ENCODE peak calls at places on chromosomes 1 and 21, in four cellular contexts. X is cardiac fibroblast, O is esophagus muscularis mucosa, Z is GM13977. N is an unnamed sample.

GRCh38 chr1:235021815-235022214 is 106.8 kb downstream of the TOMM20 start:
- DNase-seq in Z (no peak), O (no peak), X (no peak), N (no peak)

GRCh38 chr1:15038232-15039016 is 115.1 kb upstream of the TMEM51 start:
- DNase-seq in O (no peak), X (peak), Z (no peak), N (peak)

GRCh38 chr1:1004780-1005697 is 5.1 kb upstream of the HES4 start:
- DNase-seq in X (peak), Z (peak), O (no peak), N (peak)

GRCh38 chr1:93001893-93002292 is 40.6 kb upstream of the DIPK1A start:
- DNase-seq in Z (no peak), O (peak), X (no peak), N (no peak)

GRCh38 chr1:151944110-151944858 is 35.0 kb upstream of the THEM4 start:
- DNase-seq in X (no peak), Z (no peak), O (peak), N (peak)

GRCh38 chr1:243693764-243694163 is 156.3 kb downstream of the AKT3 start:
- DNase-seq in O (no peak), Z (no peak), X (no peak), N (no peak)

GRCh38 chr21:27277122-27277521 is 310.2 kb upstream of the ADAMTS5 start:
- DNase-seq in X (peak), O (no peak), Z (no peak), N (peak)

GRCh38 chr21:36169465-36170128 is 13.0 kb downstream of the DOP1B start:
- DNase-seq in O (no peak), X (no peak), Z (no peak), N (no peak)

GRCh38 chr1:178282949-178283367 is 189.1 kb downstream of the RASAL2 start:
- DNase-seq in Z (peak), O (no peak), X (peak), N (peak)

GRCh38 chr1:92095868-92096267 is 15.7 kb downstream of the BTBD8 start:
- DNase-seq in Z (no peak), X (no peak), O (no peak), N (no peak)

GRCh38 chr1:248818505-248819374 is 7.0 kb downstream of the SH3BP5L start:
- DNase-seq in X (no peak), Z (peak), O (no peak), N (no peak)

GRCh38 chr21:31473685-31474345 is 129.8 kb upstream of the TIAM1 start:
- DNase-seq in X (no peak), Z (no peak), O (no peak), N (no peak)

GRCh38 chr1:193850745-193851144 is 664.3 kb upstream of the B3GALT2 start:
- DNase-seq in Z (no peak), O (no peak), X (no peak), N (peak)

GRCh38 chr1:203039609-203040517 is 13.6 kb downstream of the PPFIA4 start:
- DNase-seq in X (no peak), Z (no peak), O (no peak), N (no peak)

GRCh38 chr1:64686828-64687724 is 57.8 kb upstream of the RAVER2 start:
- DNase-seq in X (peak), Z (peak), O (no peak), N (peak)

GRCh38 chr1:179448429-179449149 is 82.8 kb downstream of the AXDND1 start:
- DNase-seq in Z (no peak), O (no peak), X (peak), N (no peak)

GRCh38 chr1:11052839-11053757 is 6.1 kb upstream of the MASP2 start:
- DNase-seq in O (no peak), X (no peak), Z (no peak), N (no peak)

GRCh38 chr1:17632106-17632505 is 92.6 kb downstream of the ARHGEF10L start:
- DNase-seq in X (no peak), O (no peak), Z (no peak), N (no peak)

GRCh38 chr1:17631410-17631809 is 91.9 kb downstream of the ARHGEF10L start:
- DNase-seq in Z (no peak), O (no peak), X (no peak), N (no peak)

GRCh38 chr1:17627239-17628052 is 87.9 kb downstream of the ARHGEF10L start:
- DNase-seq in Z (no peak), O (no peak), X (no peak), N (no peak)

GRCh38 chr1:17630048-17630830 is 90.7 kb downstream of the ARHGEF10L start:
- DNase-seq in O (peak), Z (no peak), X (peak), N (peak)

DNA sequence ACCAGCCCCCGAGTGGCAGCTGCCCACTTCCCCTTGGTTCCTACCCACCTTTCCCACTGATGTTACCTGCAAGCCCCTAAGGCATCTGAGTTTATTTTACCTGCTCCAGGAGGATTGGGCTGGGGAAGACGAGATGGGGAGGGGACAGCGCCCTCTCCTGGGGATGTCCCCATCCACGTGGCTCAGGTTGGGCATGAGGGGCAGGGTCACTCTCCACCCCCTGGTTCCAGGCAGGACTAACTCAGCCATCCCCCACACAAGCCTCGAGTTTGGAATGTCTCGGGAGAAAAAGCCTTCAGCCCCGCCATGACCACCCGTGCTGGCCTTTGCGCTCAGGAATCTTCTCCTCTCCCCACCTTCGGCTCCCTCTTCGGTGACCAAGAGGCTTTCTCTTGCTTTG is 90.0 kb downstream of the ARHGEF10L start:
- DNase-seq in O (no peak), Z (no peak), X (no peak), N (no peak)
- TF ChIP-seq CTCF in O (peak), Z (peak), X (no peak), N (peak)

DNA sequence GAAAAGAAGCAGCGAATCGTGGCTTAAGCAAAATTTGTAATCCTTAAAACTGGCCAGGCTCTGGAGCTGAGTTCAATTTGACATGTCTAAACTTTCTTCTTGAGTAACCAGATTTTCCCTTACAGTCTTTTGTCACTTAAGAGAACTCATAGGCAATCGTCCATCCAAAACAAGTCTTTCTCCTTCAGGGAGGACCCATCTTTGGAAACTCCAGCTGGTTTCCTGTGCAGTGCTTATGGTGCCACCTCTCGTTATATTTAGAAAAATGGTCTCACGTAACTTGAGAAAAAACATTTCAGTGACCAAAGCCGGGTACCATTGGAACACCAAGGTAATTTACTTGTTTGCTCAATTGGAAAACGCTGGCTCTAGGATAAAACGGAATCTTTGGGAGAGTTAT is 1.9 kb upstream of the PTTG1IP start:
- DNase-seq in X (peak), Z (no peak), O (no peak), N (peak)
- TF ChIP-seq CTCF in X (no peak), Z (peak), O (peak), N (peak)

GRCh38 chr1:239174880-239175279 is 211.5 kb upstream of the CHRM3 start:
- DNase-seq in Z (no peak), O (no peak), X (no peak), N (no peak)

GRCh38 chr1:239169276-239169675 is 217.1 kb upstream of the CHRM3 start:
- DNase-seq in X (no peak), Z (no peak), O (no peak), N (no peak)

DNA sequence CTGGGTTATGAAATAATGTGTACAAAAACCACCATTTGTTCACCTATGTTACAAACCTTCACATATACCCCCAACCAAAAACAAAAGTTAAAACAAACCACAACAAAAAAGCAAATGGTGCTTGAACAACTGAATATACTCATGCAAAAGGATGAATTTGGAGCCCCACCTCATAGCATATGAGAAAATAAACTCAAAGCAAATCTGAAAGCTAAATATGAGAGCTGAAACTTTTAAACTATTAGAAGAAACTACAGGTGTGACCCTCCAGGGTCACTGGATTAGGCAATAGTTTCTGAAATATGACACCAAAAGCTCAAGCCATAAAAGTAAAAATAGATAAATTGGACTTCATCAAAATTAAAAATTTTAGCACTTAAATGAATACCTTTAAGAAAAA is 215.5 kb upstream of the CHRM3 start:
- DNase-seq in X (no peak), Z (no peak), O (no peak), N (no peak)
- TF ChIP-seq CTCF in X (no peak), Z (no peak), O (no peak), N (no peak)

GRCh38 chr1:220787069-220787614 is 429 bp downstream of the MTARC1 start:
- DNase-seq in X (no peak), Z (no peak), O (no peak), N (no peak)
- TF ChIP-seq CTCF in X (no peak), Z (no peak), O (no peak), N (no peak)

GRCh38 chr1:205456383-205456867 is 580 bp upstream of the BLACAT1 start:
- DNase-seq in X (no peak), Z (no peak), O (no peak), N (no peak)
- TF ChIP-seq CTCF in X (no peak), Z (no peak), O (no peak), N (no peak)

GRCh38 chr1:172515927-172516326 is 17.0 kb upstream of the SUCO start:
- DNase-seq in O (no peak), Z (no peak), X (no peak), N (no peak)
- TF ChIP-seq CTCF in O (no peak), Z (no peak), X (no peak), N (no peak)

GRCh38 chr1:34754878-34755637 is at the start of gene GJB5:
- DNase-seq in X (no peak), O (no peak), Z (no peak), N (no peak)

GRCh38 chr1:34750610-34751009 is 4.2 kb upstream of the GJB5 start:
- DNase-seq in O (no peak), Z (no peak), X (peak), N (no peak)

GRCh38 chr1:34749983-34750382 is 4.9 kb upstream of the GJB5 start:
- DNase-seq in O (no peak), X (no peak), Z (no peak), N (no peak)

GRCh38 chr1:34755961-34756360 is 1.1 kb downstream of the GJB5 start:
- DNase-seq in X (no peak), Z (no peak), O (no peak), N (no peak)

GRCh38 chr1:34753163-34753562 is 1.7 kb upstream of the GJB5 start:
- DNase-seq in O (no peak), Z (no peak), X (no peak), N (no peak)
- TF ChIP-seq CTCF in O (no peak), Z (no peak), X (no peak), N (no peak)

N was measured in choroid plexus epithelial cell.